ENCODE peak calls at places on chromosomes 13 and 19, in nine cellular contexts. S is prostate gland; J is suprapubic skin; L is CD4-positive, alpha-beta memory T cell; T is transverse colon; R is tibial nerve; F is brain microvascular endothelial cell; V is heart right ventricle; B is CD4-positive, CD25-positive, alpha-beta regulatory T cell. N is an unnamed sample.

GRCh38 chr19:51116736-51117135 is 8.0 kb upstream of the SIGLEC9 start:
- DNase-seq in B (no peak), R (no peak), L (no peak), T (no peak), V (no peak), F (no peak), J (no peak), S (no peak), N (no peak)

GRCh38 chr19:19406878-19407639 is 1.6 kb downstream of the GATAD2A start:
- DNase-seq in R (no peak), L (peak), F (peak), T (peak), S (peak), J (no peak), B (peak), V (no peak), N (no peak)

GRCh38 chr13:50441141-50441540 is 402.4 kb downstream of the DLEU7 start:
- DNase-seq in T (no peak), S (no peak), L (no peak), J (no peak), B (no peak), R (no peak), V (no peak), F (no peak), N (peak)

GRCh38 chr13:46341112-46341711 is 45.8 kb downstream of the RUBCNL start:
- DNase-seq in B (no peak), F (peak), L (no peak), T (no peak), R (no peak), S (no peak), J (no peak), V (no peak), N (peak)

GRCh38 chr13:20270163-20270865 is 38.2 kb upstream of the GJB6 start:
- DNase-seq in V (no peak), S (no peak), T (no peak), F (no peak), B (no peak), J (no peak), R (no peak), L (no peak), N (peak)

GRCh38 chr19:9721861-9722260 is 46.7 kb downstream of the ZNF846 start:
- DNase-seq in R (no peak), L (no peak), T (no peak), J (no peak), B (no peak), F (no peak), S (no peak), V (no peak), N (no peak)

GRCh38 chr13:23741879-23742510 is 147.2 kb downstream of the MIPEP start:
- DNase-seq in L (no peak), R (no peak), F (no peak), V (no peak), S (no peak), T (no peak), B (no peak), J (no peak), N (no peak)

GRCh38 chr13:40391788-40392187 is 274.7 kb downstream of the FOXO1 start:
- DNase-seq in R (no peak), T (no peak), F (no peak), L (no peak), S (no peak), B (no peak), J (no peak), V (no peak), N (no peak)

GRCh38 chr19:28486934-28487333 is 726.0 kb downstream of the UQCRFS1 start:
- DNase-seq in B (no peak), F (no peak), J (no peak), T (no peak), V (no peak), L (no peak), S (no peak), R (no peak), N (no peak)

GRCh38 chr13:110000534-110001345 is 214.4 kb upstream of the IRS2 start:
- DNase-seq in T (no peak), V (no peak), F (no peak), J (no peak), L (no peak), B (no peak), S (no peak), R (no peak), N (no peak)

GRCh38 chr19:35000647-35001501 is 751 bp downstream of the GRAMD1A start:
- DNase-seq in L (peak), B (peak), V (peak), T (peak), F (peak), R (no peak), S (peak), J (no peak), N (peak)

GRCh38 chr19:50893047-50893737 is 18.0 kb downstream of the KLK4 start:
- DNase-seq in S (no peak), F (no peak), J (no peak), B (no peak), L (no peak), T (no peak), V (no peak), R (no peak), N (no peak)

GRCh38 chr13:113596321-113597200 is 12.0 kb downstream of the TFDP1 start:
- DNase-seq in V (no peak), L (no peak), R (no peak), F (no peak), B (no peak), J (peak), S (no peak), T (peak), N (no peak)

GRCh38 chr19:41746593-41747227 is 8.6 kb upstream of the CEACAM6 start:
- DNase-seq in T (peak), L (peak), S (peak), F (peak), B (peak), J (no peak), R (no peak), V (no peak), N (peak)

GRCh38 chr19:24159707-24160106 is 72.7 kb downstream of the ZNF254 start:
- DNase-seq in R (no peak), B (no peak), F (no peak), J (no peak), V (no peak), T (no peak), L (no peak), S (no peak), N (no peak)

GRCh38 chr13:74414458-74414857 is 280.3 kb upstream of the KLF12 start:
- DNase-seq in B (no peak), V (no peak), T (no peak), J (no peak), R (no peak), S (no peak), L (no peak), F (no peak), N (no peak)

GRCh38 chr19:51807111-51807701 is 12.2 kb downstream of the FPR3 start:
- DNase-seq in B (no peak), F (peak), T (peak), S (peak), L (no peak), J (no peak), V (no peak), R (no peak), N (no peak)

GRCh38 chr13:109764474-109765292 is 21.7 kb downstream of the IRS2 start:
- DNase-seq in S (no peak), V (no peak), R (no peak), B (peak), J (no peak), T (no peak), L (no peak), F (no peak), N (no peak)

GRCh38 chr13:37833411-37833810 is 36.2 kb downstream of the TRPC4 start:
- DNase-seq in B (no peak), V (no peak), R (no peak), L (no peak), T (no peak), S (no peak), F (no peak), J (no peak), N (no peak)
- H3K4me3 ChIP-seq in B (no peak), V (no peak), R (no peak), L (no peak), T (no peak), S (no peak), F (no peak), J (no peak), N (no peak)

DNA sequence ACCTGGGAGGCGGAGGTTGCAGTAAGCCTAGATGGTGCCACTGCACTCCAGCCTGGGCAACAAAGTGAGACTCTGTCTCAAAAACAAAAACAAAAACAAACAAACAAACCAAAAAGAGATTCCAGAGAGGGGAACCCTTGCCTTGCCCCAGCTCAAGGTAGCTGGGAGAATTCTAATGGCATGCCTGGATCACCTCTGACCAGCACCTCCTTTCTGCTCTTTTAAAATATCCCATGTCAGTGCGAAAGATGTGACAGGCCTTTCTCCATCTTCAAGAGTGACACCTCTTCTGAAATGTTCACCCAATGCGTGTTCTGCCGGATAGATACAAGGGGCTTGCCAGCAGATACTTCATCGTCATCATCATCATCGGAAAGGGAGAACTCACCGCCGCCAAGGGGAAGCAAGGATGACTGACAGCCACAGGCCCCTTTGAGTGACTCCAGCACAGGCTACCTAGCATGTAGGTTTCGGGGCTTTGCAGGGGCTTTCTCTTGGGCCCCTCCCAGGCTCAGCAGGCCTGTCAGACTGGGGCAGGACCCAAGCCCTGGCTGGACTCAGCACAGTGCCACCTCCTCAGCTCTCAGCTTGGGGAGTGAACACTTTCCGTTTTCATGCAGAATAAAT is 18.9 kb upstream of the LRP3 start:
- DNase-seq in L (no peak), V (no peak), S (no peak), R (no peak), B (no peak), F (no peak), T (no peak), J (no peak), N (no peak)
- H3K4me3 ChIP-seq in L (no peak), V (no peak), S (no peak), R (no peak), B (peak), F (no peak), T (no peak), J (no peak), N (no peak)

DNA sequence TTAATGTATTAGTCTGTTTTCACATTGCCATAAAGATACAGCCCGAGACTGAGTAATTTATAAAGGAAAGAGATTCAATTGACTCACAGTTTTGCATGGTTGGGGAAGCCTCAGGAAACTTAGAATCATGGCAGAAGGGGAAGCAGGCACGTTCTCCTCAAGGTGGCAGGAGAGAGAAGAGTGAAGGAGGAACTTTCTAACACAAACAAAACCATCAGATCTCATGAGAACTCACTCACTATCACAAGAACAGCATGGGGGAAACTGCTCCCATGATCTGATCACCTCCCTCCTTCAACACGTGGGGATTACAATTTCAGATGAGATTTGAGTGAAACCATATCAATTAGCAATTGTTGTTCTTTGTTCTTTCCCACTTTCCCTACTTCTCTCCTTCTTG is 689.0 kb upstream of the SLITRK1 start:
- DNase-seq in R (no peak), S (no peak), V (no peak), J (no peak), L (no peak), B (no peak), T (no peak), F (no peak), N (no peak)
- H3K4me3 ChIP-seq in R (no peak), S (no peak), V (no peak), J (no peak), L (no peak), B (no peak), T (no peak), F (no peak), N (no peak)

DNA sequence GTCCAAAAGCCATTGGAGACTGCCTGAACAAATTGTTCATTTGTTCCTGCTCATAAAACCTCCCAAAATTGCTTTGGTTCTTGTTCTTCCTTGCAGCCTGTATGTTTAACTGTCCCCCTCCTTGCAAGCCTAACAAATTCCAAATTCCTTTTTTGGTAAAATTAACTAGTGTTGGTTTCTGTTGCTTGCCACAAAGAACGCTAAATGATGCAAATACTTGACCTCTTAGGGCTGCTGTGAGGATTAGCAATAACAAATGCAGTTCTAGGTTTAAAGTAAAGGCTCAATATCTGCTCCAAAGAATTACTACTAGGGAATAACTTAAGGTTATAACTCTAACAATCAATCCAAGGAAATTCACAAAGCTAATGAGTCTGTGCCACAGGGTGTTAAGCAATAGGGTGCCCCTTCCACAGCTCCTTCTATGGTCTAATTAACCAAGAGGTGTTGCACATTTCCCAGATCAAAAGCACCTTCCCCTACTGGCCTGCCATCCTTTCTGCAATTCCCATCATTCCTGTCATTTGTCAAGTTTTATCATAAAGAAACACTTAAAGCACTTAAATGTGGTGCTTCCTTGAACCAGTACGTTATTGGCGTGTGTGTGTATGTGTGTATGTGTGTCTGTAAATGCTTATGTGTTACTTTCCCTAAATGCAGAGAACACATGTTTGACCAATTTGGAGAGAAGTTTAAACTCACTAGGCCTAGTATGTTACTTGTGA is 110.2 kb downstream of the RAP2A start:
- DNase-seq in V (no peak), L (no peak), T (no peak), B (no peak), R (no peak), J (no peak), S (no peak), F (no peak), N (peak)
- H3K4me3 ChIP-seq in V (no peak), L (no peak), T (no peak), B (no peak), R (no peak), J (no peak), S (no peak), F (no peak), N (no peak)

GRCh38 chr19:13096968-13097330 is 5.7 kb downstream of the LYL1 start:
- DNase-seq in V (peak), J (no peak), T (no peak), F (no peak), R (no peak), B (peak), S (no peak), L (peak), N (no peak)

GRCh38 chr19:13097331-13098258 is 5.1 kb downstream of the LYL1 start:
- DNase-seq in J (no peak), R (no peak), B (no peak), F (no peak), V (peak), T (no peak), S (no peak), L (peak), N (no peak)

GRCh38 chr19:13100031-13100588 is 2.5 kb downstream of the LYL1 start:
- DNase-seq in T (no peak), L (peak), V (no peak), B (peak), J (no peak), S (no peak), R (no peak), F (no peak), N (no peak)

GRCh38 chr19:13099073-13099999 is 3.3 kb downstream of the LYL1 start:
- DNase-seq in L (peak), V (peak), F (no peak), R (no peak), B (peak), J (no peak), T (peak), S (no peak), N (no peak)

GRCh38 chr19:13098291-13099072 is 4.2 kb downstream of the LYL1 start:
- DNase-seq in F (no peak), V (peak), L (peak), T (no peak), R (no peak), S (peak), J (no peak), B (peak), N (no peak)
- H3K4me3 ChIP-seq in F (no peak), V (peak), L (peak), T (peak), R (peak), S (peak), J (peak), B (peak), N (no peak)

DNA sequence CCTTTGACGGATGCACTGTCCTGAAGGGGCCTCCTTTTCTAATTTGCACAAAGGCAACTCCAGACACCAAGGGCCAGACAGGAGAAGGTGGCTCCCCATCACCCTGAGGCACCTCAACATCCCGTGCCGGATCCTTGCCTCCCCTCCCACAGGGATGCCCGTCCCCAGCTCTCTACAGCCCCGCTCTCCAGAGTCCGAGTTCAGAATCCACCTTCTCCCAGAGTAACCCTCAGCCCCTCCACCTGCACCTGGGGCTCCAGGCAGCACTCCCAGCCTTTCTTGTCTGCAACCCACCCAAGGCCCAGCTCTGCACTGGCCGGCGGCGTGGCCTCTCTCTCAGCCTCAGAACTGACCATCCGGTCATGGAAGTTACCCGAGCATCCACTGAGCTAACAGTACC is 4.8 kb downstream of the NDUFB7 start:
- DNase-seq in B (no peak), V (no peak), S (no peak), L (no peak), R (no peak), F (no peak), T (no peak), J (no peak), N (no peak)
- H3K4me3 ChIP-seq in B (no peak), V (no peak), S (no peak), L (no peak), R (no peak), F (no peak), T (no peak), J (no peak), N (no peak)

GRCh38 chr19:38003427-38004099 is 96.6 kb downstream of the SIPA1L3 start:
- DNase-seq in B (no peak), V (peak), T (peak), F (peak), R (peak), L (no peak), S (peak), J (peak), N (peak)
- H3K4me3 ChIP-seq in B (peak), V (peak), T (peak), F (peak), R (peak), L (no peak), S (peak), J (peak), N (peak)

GRCh38 chr13:42011601-42012401 is 36.6 kb upstream of the DGKH start:
- DNase-seq in V (peak), T (no peak), F (no peak), J (no peak), L (no peak), B (no peak), R (no peak), S (peak), N (no peak)
- H3K4me3 ChIP-seq in V (peak), T (no peak), F (no peak), J (peak), L (no peak), B (no peak), R (peak), S (no peak), N (no peak)

GRCh38 chr19:7488736-7489353 is at the start of gene PEX11G:
- DNase-seq in F (peak), B (peak), J (peak), V (peak), R (peak), S (peak), T (peak), L (peak), N (peak)
- H3K4me3 ChIP-seq in F (peak), B (peak), J (peak), V (peak), R (peak), S (peak), T (peak), L (peak), N (peak)

GRCh38 chr19:46085888-46086287 is 38.6 kb downstream of the IGFL3 start:
- DNase-seq in F (no peak), J (no peak), L (no peak), T (no peak), S (no peak), R (no peak), V (no peak), B (no peak), N (no peak)

GRCh38 chr19:46082728-46083050 is 41.8 kb downstream of the IGFL3 start:
- DNase-seq in T (no peak), F (no peak), L (no peak), V (no peak), B (no peak), J (no peak), R (no peak), S (no peak), N (no peak)

GRCh38 chr19:46077815-46078167 is 37.0 kb upstream of the IGFL4 start:
- DNase-seq in S (no peak), L (no peak), F (no peak), J (no peak), B (no peak), V (no peak), R (no peak), T (no peak), N (no peak)

GRCh38 chr19:46080561-46080960 is 39.8 kb upstream of the IGFL4 start:
- DNase-seq in J (no peak), L (no peak), F (peak), B (no peak), V (no peak), R (no peak), T (no peak), S (no peak), N (peak)

DNA sequence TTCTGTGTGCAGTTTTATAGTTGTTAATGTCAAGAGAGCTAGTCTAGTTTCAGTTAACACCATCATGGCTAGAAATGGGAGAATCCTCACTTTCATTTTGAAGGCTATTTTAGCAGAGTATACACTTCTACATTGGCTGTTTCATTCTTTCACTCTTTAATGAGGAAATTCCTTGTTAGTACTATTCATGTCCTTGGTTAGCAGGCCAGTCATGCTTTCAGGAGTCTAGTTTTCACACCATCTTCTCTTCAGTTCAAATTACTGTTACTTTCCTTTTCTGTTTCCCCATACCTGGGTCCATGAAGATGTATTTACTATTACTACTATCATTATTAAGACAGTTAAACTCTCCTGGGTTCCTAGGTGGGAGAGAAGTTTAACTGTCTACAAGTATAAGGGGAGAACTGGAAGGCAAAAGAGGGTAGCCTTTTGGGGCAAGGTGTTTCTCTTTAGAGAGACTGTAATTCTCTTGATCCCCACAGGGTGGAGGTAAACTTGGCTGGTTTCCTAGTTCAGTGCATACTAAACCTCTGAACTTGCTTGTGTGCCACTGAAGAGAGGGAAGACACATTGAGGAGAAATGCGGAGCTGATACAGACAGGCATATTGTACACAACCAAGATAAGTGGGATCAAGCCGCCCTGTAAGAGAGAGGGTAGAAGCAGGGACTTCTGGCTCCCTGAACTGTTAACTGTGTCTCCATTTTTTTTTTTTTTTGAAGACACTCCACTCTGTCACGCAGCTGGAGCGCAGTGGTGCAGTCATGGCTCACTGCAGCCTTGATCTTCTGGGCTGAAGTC is 41.3 kb upstream of the IGFL4 start:
- DNase-seq in R (no peak), L (peak), B (no peak), V (no peak), F (peak), S (peak), J (no peak), T (no peak), N (no peak)
- H3K4me3 ChIP-seq in R (no peak), L (no peak), B (no peak), V (no peak), F (no peak), S (no peak), J (no peak), T (no peak), N (no peak)

N was measured in skeletal muscle cell.